ENCODE peak calls at places on chromosome 15, in five cellular contexts. O is NCI-H2171 treated with DMSO at 0.1 percent for 48 hours, X is HEK293T, E is kidney, W is MV-4-11. T is an unnamed sample.

GRCh38 chr15:60589728-60590127 is 110.8 kb upstream of the ICE2 start:
- DNase-seq in W (no peak), O (no peak), X (no peak), E (no peak), T (no peak)

GRCh38 chr15:74261041-74261440 is 24.9 kb downstream of the CCDC33 start:
- DNase-seq in X (no peak), W (no peak), O (no peak), E (no peak), T (no peak)

GRCh38 chr15:41790756-41791546 is 16.7 kb downstream of the MAPKBP1 start:
- DNase-seq in O (no peak), E (no peak), W (peak), X (no peak), T (no peak)

GRCh38 chr15:70636540-70637165 is 126.7 kb downstream of the UACA start:
- DNase-seq in X (no peak), W (peak), O (no peak), E (no peak), T (no peak)

GRCh38 chr15:64599716-64600115 is 139.3 kb downstream of the ZNF609 start:
- DNase-seq in E (no peak), X (no peak), O (no peak), W (no peak), T (no peak)

GRCh38 chr15:99324082-99324620 is 72.9 kb downstream of the LRRC28 start:
- DNase-seq in W (peak), E (no peak), X (no peak), O (no peak), T (no peak)

GRCh38 chr15:95266481-95267061 is 1035.2 kb downstream of the MCTP2 start:
- DNase-seq in W (no peak), O (no peak), E (no peak), X (no peak), T (no peak)

GRCh38 chr15:70820214-70820613 is 33.7 kb downstream of the LARP6 start:
- DNase-seq in X (no peak), W (no peak), O (no peak), E (no peak), T (no peak)

GRCh38 chr15:97874139-97874538 is 86.4 kb upstream of the ARRDC4 start:
- DNase-seq in W (no peak), X (no peak), E (no peak), O (peak), T (peak)